ENCODE peak calls at places on chromosomes 7 and 10, in five cellular contexts. One of them, this sample, is unnamed.

GRCh38 chr10:89915021-89915420 is 213.6 kb downstream of the KIF20B start:
- DNase-seq in skeletal muscle cell: no peak
- DNase-seq in GM10248: no peak
- DNase-seq in M059J: peak
- DNase-seq in stimulated activated CD4-positive, alpha-beta T cell treated with anti-CD3 and anti-CD28 coated beads, TNF-alpha, amount 100 ng/mL, for 24 hours: no peak
- DNase-seq in this sample: no peak

GRCh38 chr10:86217386-86218080 is 149.1 kb downstream of the GRID1 start:
- DNase-seq in skeletal muscle cell: no peak
- DNase-seq in GM10248: no peak
- DNase-seq in M059J: no peak
- DNase-seq in stimulated activated CD4-positive, alpha-beta T cell treated with anti-CD3 and anti-CD28 coated beads, TNF-alpha, amount 100 ng/mL, for 24 hours: no peak
- DNase-seq in this sample: no peak

GRCh38 chr10:99560277-99561126 is 27.8 kb downstream of the NKX2-3 start:
- DNase-seq in stimulated activated CD4-positive, alpha-beta T cell treated with anti-CD3 and anti-CD28 coated beads, TNF-alpha, amount 100 ng/mL, for 24 hours: peak
- DNase-seq in skeletal muscle cell: no peak
- DNase-seq in M059J: peak
- DNase-seq in GM10248: peak
- DNase-seq in this sample: no peak

GRCh38 chr10:6219494-6219836 is 16.7 kb downstream of the PFKFB3 start:
- DNase-seq in M059J: no peak
- DNase-seq in GM10248: no peak
- DNase-seq in stimulated activated CD4-positive, alpha-beta T cell treated with anti-CD3 and anti-CD28 coated beads, TNF-alpha, amount 100 ng/mL, for 24 hours: no peak
- DNase-seq in skeletal muscle cell: no peak
- DNase-seq in this sample: no peak

GRCh38 chr7:55400191-55400590 is 35.1 kb downstream of the LANCL2 start:
- DNase-seq in GM10248: no peak
- DNase-seq in skeletal muscle cell: no peak
- DNase-seq in M059J: peak
- DNase-seq in stimulated activated CD4-positive, alpha-beta T cell treated with anti-CD3 and anti-CD28 coated beads, TNF-alpha, amount 100 ng/mL, for 24 hours: no peak
- DNase-seq in this sample: no peak

GRCh38 chr7:10802526-10802925 is 171.1 kb upstream of the PHF14 start:
- DNase-seq in GM10248: no peak
- DNase-seq in M059J: peak
- DNase-seq in skeletal muscle cell: peak
- DNase-seq in stimulated activated CD4-positive, alpha-beta T cell treated with anti-CD3 and anti-CD28 coated beads, TNF-alpha, amount 100 ng/mL, for 24 hours: no peak
- DNase-seq in this sample: peak

GRCh38 chr10:28125701-28126100 is 126.8 kb upstream of the ODAD2 start:
- DNase-seq in M059J: peak
- DNase-seq in stimulated activated CD4-positive, alpha-beta T cell treated with anti-CD3 and anti-CD28 coated beads, TNF-alpha, amount 100 ng/mL, for 24 hours: no peak
- DNase-seq in skeletal muscle cell: peak
- DNase-seq in GM10248: no peak
- DNase-seq in this sample: no peak

GRCh38 chr10:80416401-80417098 is 8.2 kb downstream of the PRXL2A start:
- DNase-seq in skeletal muscle cell: peak
- DNase-seq in M059J: no peak
- DNase-seq in stimulated activated CD4-positive, alpha-beta T cell treated with anti-CD3 and anti-CD28 coated beads, TNF-alpha, amount 100 ng/mL, for 24 hours: no peak
- DNase-seq in GM10248: no peak
- DNase-seq in this sample: no peak

GRCh38 chr10:48439581-48440041 is 133.1 kb downstream of the MAPK8 start:
- DNase-seq in stimulated activated CD4-positive, alpha-beta T cell treated with anti-CD3 and anti-CD28 coated beads, TNF-alpha, amount 100 ng/mL, for 24 hours: no peak
- DNase-seq in skeletal muscle cell: peak
- DNase-seq in M059J: peak
- DNase-seq in GM10248: no peak
- DNase-seq in this sample: no peak

This sample was measured in HS-5.